ENCODE peak calls at places on chromosomes 3 and 15, in eight cellular contexts. J is CD8-positive, alpha-beta T cell; R is ascending aorta; V is HFFc6; M is A673; N is GM23338; Q is right lobe of liver; W is H9. K is an unnamed sample.

GRCh38 chr3:72997421-72997961 is 880 bp downstream of the PPP4R2 start:
- DNase-seq in J (peak; percentile 39), R (no peak), V (peak; percentile 62), M (peak; percentile 65), N (peak; percentile 75), Q (no peak), W (no peak), K (peak; percentile 19)

GRCh38 chr3:177106184-177106583 is 91.1 kb downstream of the TBL1XR1 start:
- DNase-seq in J (peak; percentile 8), R (no peak), V (no peak), M (peak; percentile 34), N (no peak), Q (no peak), W (no peak), K (no peak)

GRCh38 chr15:29853211-29853987 is 31.1 kb upstream of the TJP1 start:
- DNase-seq in J (no peak), R (no peak), V (no peak), M (no peak), N (no peak), Q (no peak), W (no peak), K (no peak)

GRCh38 chr3:37608061-37608702 is 253.5 kb upstream of the CTDSPL start:
- DNase-seq in J (no peak), R (no peak), V (peak; percentile 13), M (no peak), N (no peak), Q (no peak), W (no peak), K (no peak)

GRCh38 chr3:43286115-43286885 is at the start of gene SNRK:
- DNase-seq in J (peak; percentile 97), R (peak; percentile 20), V (peak; percentile 50), M (peak; percentile 66), N (peak; percentile 85), Q (peak; percentile 94), W (peak; percentile 88), K (peak; percentile 98)

GRCh38 chr15:28725556-28725955 is 13.3 kb upstream of the GOLGA8M start:
- DNase-seq in J (no peak), R (no peak), V (no peak), M (no peak), N (no peak), Q (no peak), W (no peak), K (no peak)

GRCh38 chr3:191331443-191331842 is 1.1 kb upstream of the UTS2B start:
- DNase-seq in J (no peak), R (no peak), V (peak; percentile 35), M (no peak), N (no peak), Q (no peak), W (no peak), K (no peak)

GRCh38 chr15:66386204-66387123 is at the start of gene MAP2K1:
- DNase-seq in J (peak; percentile 99), R (peak; percentile 93), V (peak; percentile 95), M (peak; percentile 99), N (peak; percentile 97), Q (peak; percentile 99), W (peak; percentile 97), K (peak; percentile 97)

GRCh38 chr15:43941071-43941470 is 114.3 kb downstream of the WDR76 start:
- DNase-seq in J (no peak), R (no peak), V (no peak), M (no peak), N (no peak), Q (no peak), W (no peak), K (no peak)

GRCh38 chr15:101550124-101550523 is 60.6 kb upstream of the PCSK6 start:
- DNase-seq in J (no peak), R (no peak), V (no peak), M (no peak), N (no peak), Q (no peak), W (no peak), K (no peak)

GRCh38 chr15:25780479-25781255 is 82.5 kb downstream of the ATP10A start:
- DNase-seq in J (no peak), R (no peak), V (no peak), M (no peak), N (no peak), Q (peak; percentile 29), W (peak; percentile 23), K (no peak)

GRCh38 chr3:15953841-15954240 is 156.1 kb upstream of the ANKRD28 start:
- DNase-seq in J (no peak), R (no peak), V (no peak), M (peak; percentile 22), N (no peak), Q (no peak), W (no peak), K (no peak)

GRCh38 chr3:171789759-171790505 is 20.4 kb downstream of the PLD1 start:
- DNase-seq in J (no peak), R (no peak), V (no peak), M (peak; percentile 36), N (no peak), Q (no peak), W (no peak), K (no peak)

GRCh38 chr15:56473017-56473416 is 8.1 kb upstream of the MNS1 start:
- DNase-seq in J (no peak), R (no peak), V (no peak), M (no peak), N (no peak), Q (no peak), W (no peak), K (no peak)

GRCh38 chr15:88497109-88497761 is 29.7 kb downstream of the MRPS11 start:
- DNase-seq in J (no peak), R (no peak), V (no peak), M (no peak), N (no peak), Q (no peak), W (no peak), K (no peak)

GRCh38 chr15:52733696-52734255 is 54.6 kb upstream of the ATOSA start:
- DNase-seq in J (no peak), R (no peak), V (no peak), M (no peak), N (no peak), Q (no peak), W (no peak), K (no peak)

GRCh38 chr3:28268989-28269388 is 27.6 kb downstream of the CMC1 start:
- DNase-seq in J (no peak), R (no peak), V (no peak), M (peak; percentile 31), N (no peak), Q (no peak), W (no peak), K (no peak)
- TF ChIP-seq CTCF in J (peak; percentile 26), R (no peak), V (peak; percentile 51), M (peak; percentile 58), N (peak; percentile 52), Q (no peak), W (peak; percentile 57), K (no peak)

GRCh38 chr15:47551079-47551478 is 166.2 kb upstream of the SEMA6D start:
- DNase-seq in J (no peak), R (no peak), V (no peak), M (peak; percentile 34), N (peak; percentile 48), Q (no peak), W (peak; percentile 42), K (no peak)
- TF ChIP-seq CTCF in J (no peak), R (no peak), V (peak; percentile 18), M (peak; percentile 60), N (peak; percentile 56), Q (no peak), W (peak; percentile 60), K (no peak)

GRCh38 chr3:64717411-64717810 is 29.6 kb upstream of the ADAMTS9 start:
- DNase-seq in J (no peak), R (no peak), V (no peak), M (no peak), N (no peak), Q (no peak), W (no peak), K (no peak)

GRCh38 chr3:64715211-64715982 is 27.6 kb upstream of the ADAMTS9 start:
- DNase-seq in J (no peak), R (no peak), V (no peak), M (no peak), N (no peak), Q (no peak), W (no peak), K (no peak)

GRCh38 chr3:64716110-64716509 is 28.3 kb upstream of the ADAMTS9 start:
- DNase-seq in J (no peak), R (no peak), V (no peak), M (no peak), N (no peak), Q (no peak), W (no peak), K (no peak)

DNA sequence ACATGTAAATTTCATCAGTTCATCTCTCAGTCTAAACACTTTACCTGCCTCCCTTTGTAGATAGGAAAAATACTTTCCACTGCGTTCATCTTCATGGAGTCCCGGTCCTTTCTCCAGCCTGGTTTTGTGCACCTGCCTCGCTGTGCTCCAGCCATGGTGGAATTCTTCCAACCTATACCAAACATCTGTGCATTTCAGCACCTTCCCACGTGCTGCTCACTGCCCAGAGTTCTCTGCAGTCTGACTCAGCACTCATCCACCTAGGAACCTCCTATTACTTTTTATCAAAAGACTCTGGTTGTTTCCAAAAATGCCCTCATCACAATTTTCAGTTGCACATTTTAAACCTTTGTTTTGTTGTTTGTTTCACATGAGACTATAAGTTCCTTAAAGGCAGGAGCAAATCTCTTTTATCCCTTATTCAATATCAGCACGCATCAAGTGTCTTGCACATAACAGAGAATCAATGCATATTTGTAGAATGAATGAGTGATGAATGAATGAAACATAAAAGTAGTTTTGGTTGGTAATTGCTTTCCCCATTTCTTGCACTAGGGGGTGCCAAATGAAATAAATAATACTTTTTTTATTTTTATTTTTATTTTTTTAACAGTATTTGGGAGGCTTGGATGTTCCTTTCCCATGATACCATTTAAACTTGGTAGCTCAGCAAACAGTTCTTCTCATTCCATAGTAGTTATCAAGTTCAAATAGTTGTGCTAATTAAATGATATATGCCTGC is 30.2 kb upstream of the ADAMTS9 start:
- DNase-seq in J (no peak), R (no peak), V (no peak), M (no peak), N (peak; percentile 34), Q (no peak), W (no peak), K (no peak)
- TF ChIP-seq CTCF in J (no peak), R (peak; percentile 17), V (peak; percentile 76), M (peak; percentile 50), N (peak; percentile 52), Q (peak; percentile 26), W (peak; percentile 77), K (no peak)

DNA sequence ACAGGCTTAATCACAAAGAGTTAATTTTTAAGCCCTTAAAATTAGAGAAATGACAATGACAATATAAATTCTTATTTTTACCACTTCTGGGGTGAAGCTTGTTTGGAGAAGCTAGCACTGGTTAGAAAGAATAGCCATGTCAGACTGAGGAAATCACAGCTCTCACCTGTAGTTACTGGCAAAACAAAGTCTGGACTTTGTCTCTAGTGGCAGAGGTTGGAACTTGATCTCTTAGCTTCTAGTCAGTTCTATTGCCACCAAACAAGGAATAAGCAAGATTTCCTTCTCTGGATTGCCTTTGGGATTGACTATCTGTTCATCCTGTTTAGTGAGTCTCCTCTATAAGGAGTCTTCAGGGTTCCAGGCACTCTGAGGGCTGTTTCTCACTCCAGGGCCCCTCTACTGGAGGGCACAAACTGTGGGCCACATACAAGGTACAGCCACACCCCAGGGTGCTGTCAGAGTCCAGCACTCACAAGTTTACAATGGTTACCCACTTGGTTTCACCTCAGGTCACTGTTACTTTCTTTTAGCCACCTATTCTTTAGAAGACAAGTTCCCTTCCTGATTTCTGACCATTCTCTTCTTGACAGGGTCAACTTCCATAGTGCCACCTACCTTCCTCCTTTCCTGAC is 426.6 kb upstream of the THBS1 start:
- DNase-seq in J (no peak), R (no peak), V (no peak), M (no peak), N (peak; percentile 28), Q (no peak), W (no peak), K (no peak)
- TF ChIP-seq CTCF in J (no peak), R (no peak), V (peak; percentile 57), M (no peak), N (peak; percentile 32), Q (peak; percentile 37), W (peak; percentile 48), K (no peak)

K was measured in activated B cell treated with CpG ODN at 0.5 μM for 24 hours.